ENCODE peak calls at places on chromosomes 11 and 22, in ten cellular contexts. P is GM04504, T is non-pigmented ciliary epithelial cell, F is hypothalamus, Y is posterior vena cava, O is NCI-H748 treated with DMSO at 0.1 percent for 48 hours, Q is OCI-LY7, I is kidney glomerular epithelial cell, X is brain microvascular endothelial cell, V is fibroblast of pulmonary artery. A is an unnamed sample.

GRCh38 chr11:121721961-121722360 is 269.2 kb upstream of the SORL1-AS1 start:
- DNase-seq in P (no peak), T (no peak), F (peak; percentile 61), Y (no peak), O (no peak), Q (no peak), I (no peak), X (no peak), V (no peak), A (no peak)

GRCh38 chr11:13126430-13126829 is 117.3 kb downstream of the RASSF10 start:
- DNase-seq in P (no peak), T (peak; percentile 96), F (no peak), Y (no peak), O (peak; percentile 38), Q (no peak), I (peak; percentile 97), X (peak; percentile 93), V (peak; percentile 83), A (peak; percentile 86)

GRCh38 chr11:126355324-126355925 is at the start of gene ST3GAL4:
- DNase-seq in P (no peak), T (no peak), F (peak; percentile 89), Y (peak; percentile 95), O (peak; percentile 10), Q (peak; percentile 83), I (peak; percentile 52), X (peak; percentile 45), V (peak; percentile 62), A (peak; percentile 79)

GRCh38 chr11:57645716-57646085 is 4.0 kb downstream of the YPEL4 start:
- DNase-seq in P (no peak), T (no peak), F (no peak), Y (no peak), O (no peak), Q (no peak), I (no peak), X (no peak), V (no peak), A (no peak)

GRCh38 chr11:113989916-113990315 is 15.0 kb downstream of the HTR3A start:
- DNase-seq in P (no peak), T (no peak), F (no peak), Y (no peak), O (no peak), Q (no peak), I (no peak), X (no peak), V (no peak), A (no peak)

GRCh38 chr22:23756891-23757290 is 2.7 kb upstream of the VPREB3 start:
- DNase-seq in P (no peak), T (no peak), F (no peak), Y (no peak), O (no peak), Q (peak; percentile 39), I (no peak), X (no peak), V (no peak), A (no peak)

GRCh38 chr11:69915151-69915500 is 95.9 kb upstream of the FGF3 start:
- DNase-seq in P (no peak), T (no peak), F (no peak), Y (no peak), O (no peak), Q (no peak), I (no peak), X (peak; percentile 60), V (no peak), A (no peak)

GRCh38 chr22:25410849-25411248 is 153.6 kb upstream of the GRK3 start:
- DNase-seq in P (no peak), T (no peak), F (no peak), Y (no peak), O (no peak), Q (no peak), I (no peak), X (no peak), V (no peak), A (no peak)

GRCh38 chr11:26028294-26028954 is 303.5 kb upstream of the ANO3 start:
- DNase-seq in P (peak; percentile 42), T (peak; percentile 34), F (no peak), Y (no peak), O (no peak), Q (no peak), I (peak; percentile 40), X (peak; percentile 54), V (peak; percentile 45), A (no peak)

GRCh38 chr22:37647928-37648327 is 8.5 kb downstream of the SH3BP1 start:
- DNase-seq in P (no peak), T (no peak), F (no peak), Y (no peak), O (no peak), Q (no peak), I (no peak), X (no peak), V (no peak), A (no peak)

GRCh38 chr11:11380340-11380739 is 27.3 kb upstream of the CSNK2A3 start:
- DNase-seq in P (no peak), T (no peak), F (no peak), Y (no peak), O (no peak), Q (no peak), I (no peak), X (no peak), V (no peak), A (no peak)

GRCh38 chr11:17408641-17409040 is 20.2 kb upstream of the KCNJ11 start:
- DNase-seq in P (no peak), T (no peak), F (no peak), Y (peak; percentile 57), O (no peak), Q (no peak), I (no peak), X (no peak), V (no peak), A (no peak)

GRCh38 chr11:16825968-16826367 is 87.5 kb downstream of the C11orf58 start:
- DNase-seq in P (no peak), T (no peak), F (no peak), Y (no peak), O (no peak), Q (no peak), I (no peak), X (no peak), V (no peak), A (no peak)

GRCh38 chr11:73137262-73137941 is 4.7 kb downstream of the FCHSD2 start:
- DNase-seq in P (no peak), T (no peak), F (no peak), Y (no peak), O (no peak), Q (peak; percentile 51), I (no peak), X (no peak), V (no peak), A (no peak)

GRCh38 chr11:3138178-3139085 is 26.7 kb downstream of the OSBPL5 start:
- DNase-seq in P (no peak), T (no peak), F (no peak), Y (peak; percentile 73), O (no peak), Q (no peak), I (no peak), X (no peak), V (no peak), A (no peak)

GRCh38 chr11:30254307-30255298 is 23.8 kb downstream of the FSHB start:
- DNase-seq in P (no peak), T (no peak), F (no peak), Y (no peak), O (no peak), Q (no peak), I (no peak), X (peak; percentile 54), V (peak; percentile 8), A (no peak)

GRCh38 chr11:69284081-69284511 is 9.9 kb upstream of the MYEOV start:
- DNase-seq in P (no peak), T (no peak), F (no peak), Y (no peak), O (no peak), Q (no peak), I (no peak), X (no peak), V (no peak), A (no peak)

GRCh38 chr11:130455493-130456127 is 7.2 kb downstream of the ADAMTS15 start:
- DNase-seq in P (no peak), T (no peak), F (no peak), Y (no peak), O (no peak), Q (no peak), I (peak; percentile 15), X (no peak), V (no peak), A (no peak)

A was measured in dermis microvascular lymphatic vessel endothelial cell.